ENCODE peak calls at places on chromosomes 1 and 21, in eight cellular contexts. G, C, I, N, U, M, J and L are unnamed samples.

GRCh38 chr21:28705616-28706015 is 287.1 kb downstream of the LTN1 start:
- DNase-seq in G (no peak), I (no peak), N (no peak), C (no peak), M (peak; percentile 61), U (no peak), J (peak; percentile 64), L (no peak)

GRCh38 chr21:15749045-15749867 is 19.5 kb downstream of the USP25 start:
- DNase-seq in N (no peak), C (no peak), M (peak; percentile 8), J (no peak), G (no peak), U (no peak), I (no peak), L (no peak)

GRCh38 chr1:182185822-182186756 is 124.6 kb upstream of the ZNF648 start:
- DNase-seq in M (peak; percentile 96), I (peak; percentile 15), C (no peak), J (peak; percentile 91), G (no peak), N (no peak), U (no peak), L (no peak)

GRCh38 chr21:26148071-26148470 is 22.5 kb downstream of the APP start:
- DNase-seq in G (peak; percentile 25), M (no peak), J (peak; percentile 15), N (no peak), I (peak; percentile 90), U (no peak), C (no peak), L (no peak)

GRCh38 chr1:203202431-203203245 is 16.1 kb upstream of the CHI3L1 start:
- DNase-seq in I (no peak), G (peak; percentile 43), U (no peak), N (peak; percentile 36), M (peak; percentile 78), J (peak; percentile 84), C (peak; percentile 37), L (no peak)

GRCh38 chr1:93815738-93816110 is 63.3 kb downstream of the DNTTIP2 start:
- DNase-seq in N (no peak), U (no peak), I (no peak), C (no peak), M (peak; percentile 69), J (no peak), G (no peak), L (no peak)

GRCh38 chr1:178485467-178486098 is 11.2 kb downstream of the CLEC20A start:
- DNase-seq in G (no peak), J (no peak), U (no peak), I (no peak), M (peak; percentile 3), C (no peak), N (no peak), L (no peak)

GRCh38 chr1:1407957-1408318 is 845 bp upstream of the MRPL20 start:
- DNase-seq in I (no peak), J (no peak), M (no peak), N (no peak), C (no peak), U (no peak), G (no peak), L (no peak)

GRCh38 chr1:88773540-88774150 is 89.6 kb downstream of the PKN2 start:
- DNase-seq in M (peak; percentile 74), I (peak; percentile 31), J (peak; percentile 65), N (no peak), C (peak; percentile 26), G (no peak), U (no peak), L (no peak)

GRCh38 chr1:156001682-156002171 is 19.0 kb downstream of the SSR2 start:
- DNase-seq in M (peak; percentile 79), J (no peak), G (no peak), N (no peak), U (no peak), C (peak; percentile 44), I (no peak), L (no peak)

GRCh38 chr1:152013664-152014237 is 20.1 kb upstream of the S100A10 start:
- DNase-seq in I (peak; percentile 87), M (peak; percentile 47), J (peak; percentile 74), G (no peak), N (peak; percentile 61), C (peak; percentile 51), U (no peak), L (no peak)

GRCh38 chr1:244099258-244099930 is 48.3 kb downstream of the ZBTB18 start:
- DNase-seq in U (no peak), N (no peak), J (no peak), C (no peak), M (no peak), G (no peak), I (no peak), L (no peak)

GRCh38 chr1:165040641-165041040 is 315.9 kb downstream of the LMX1A start:
- DNase-seq in G (no peak), U (no peak), I (no peak), C (no peak), M (no peak), J (no peak), N (no peak), L (no peak)

GRCh38 chr1:165034136-165034535 is 322.4 kb downstream of the LMX1A start:
- DNase-seq in I (no peak), G (no peak), U (no peak), M (no peak), N (no peak), C (no peak), J (peak; percentile 45), L (peak; percentile 70)

GRCh38 chr1:165039996-165040395 is 316.5 kb downstream of the LMX1A start:
- DNase-seq in G (no peak), C (no peak), N (no peak), J (no peak), M (no peak), I (no peak), U (no peak), L (no peak)

GRCh38 chr1:165036403-165036802 is 320.1 kb downstream of the LMX1A start:
- DNase-seq in J (no peak), G (no peak), M (no peak), N (no peak), U (no peak), I (no peak), C (no peak), L (no peak)
- H3K4me3 ChIP-seq in J (no peak overlapping the region), G (no peak overlapping the region), M (no peak overlapping the region), N (no peak overlapping the region), U (no peak overlapping the region), I (no peak overlapping the region), C (no peak overlapping the region), L (no peak overlapping the region)

GRCh38 chr1:150235852-150236613 is at the start of gene ANP32E:
- DNase-seq in M (peak; percentile 100), I (peak; percentile 99), G (peak; percentile 91), N (peak; percentile 96), J (peak; percentile 99), C (peak; percentile 96), U (peak; percentile 86), L (peak; percentile 99)
- TF ChIP-seq CTCF in M (peak; percentile 9), I (no peak), G (no peak), N (peak; percentile 22), J (no peak), C (no peak), U (no peak), L (peak; percentile 42)

GRCh38 chr1:245956225-245956624 is 550.9 kb downstream of the SMYD3 start:
- DNase-seq in M (peak; percentile 45), J (peak; percentile 30), N (no peak), I (no peak), C (no peak), G (no peak), U (peak; percentile 40), L (no peak)

GRCh38 chr1:245952383-245952989 is 554.6 kb downstream of the SMYD3 start:
- DNase-seq in J (no peak), C (no peak), N (no peak), M (no peak), G (no peak), U (no peak), I (no peak), L (no peak)

GRCh38 chr1:245957446-245957845 is 549.6 kb downstream of the SMYD3 start:
- DNase-seq in J (no peak), C (no peak), I (no peak), M (no peak), G (no peak), U (no peak), N (no peak), L (no peak)

GRCh38 chr1:245948786-245949185 is 558.3 kb downstream of the SMYD3 start:
- DNase-seq in N (no peak), U (no peak), J (no peak), M (no peak), G (no peak), I (no peak), C (no peak), L (no peak)

DNA sequence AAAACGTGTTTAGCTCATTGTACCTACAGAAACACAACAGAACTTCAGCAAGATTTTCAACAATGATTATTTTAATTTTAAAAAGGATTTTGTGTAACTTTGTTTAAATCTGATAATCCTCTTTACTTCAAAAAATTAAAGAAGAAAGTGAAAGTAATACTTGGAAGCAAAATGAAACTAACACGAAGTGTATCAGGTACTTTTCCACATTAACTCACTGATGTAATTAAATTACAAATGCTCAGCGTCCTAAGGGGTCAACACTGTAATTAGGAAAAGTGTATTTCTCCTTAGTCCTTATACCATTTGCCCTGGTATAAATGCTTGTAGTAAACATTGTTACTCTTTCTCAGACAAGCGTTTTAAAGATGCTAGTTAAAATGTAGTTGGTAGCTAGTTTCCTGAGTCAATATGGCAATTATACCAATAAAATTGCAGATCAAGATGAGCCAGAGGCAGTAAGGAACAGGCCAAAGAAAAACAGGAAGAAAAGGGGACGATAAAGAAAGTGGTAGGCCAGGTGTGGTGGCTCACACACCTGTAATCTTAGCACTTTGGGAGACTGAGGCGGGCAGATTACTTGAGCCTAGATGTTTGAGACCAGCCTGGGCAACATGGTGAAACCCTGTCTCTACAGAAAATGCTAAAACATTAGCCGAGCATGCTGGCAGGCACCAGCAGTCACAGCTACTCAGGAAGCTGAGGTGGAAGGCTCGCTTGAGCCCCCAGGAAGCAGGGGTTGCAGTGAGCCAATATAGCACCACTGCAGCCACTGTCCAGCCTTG is 553.0 kb downstream of the SMYD3 start:
- DNase-seq in G (no peak), M (no peak), J (peak; percentile 17), U (peak; percentile 3), I (no peak), C (no peak), N (peak; percentile 7), L (peak; percentile 21)
- H3K4me3 ChIP-seq in G (no peak overlapping the region), M (peak overlapping the region; percentile 48), J (peak overlapping the region; percentile 31), U (peak overlapping the region; percentile 33), I (no peak overlapping the region), C (peak overlapping the region; percentile 31), N (no peak overlapping the region), L (peak overlapping the region; percentile 36)

DNA sequence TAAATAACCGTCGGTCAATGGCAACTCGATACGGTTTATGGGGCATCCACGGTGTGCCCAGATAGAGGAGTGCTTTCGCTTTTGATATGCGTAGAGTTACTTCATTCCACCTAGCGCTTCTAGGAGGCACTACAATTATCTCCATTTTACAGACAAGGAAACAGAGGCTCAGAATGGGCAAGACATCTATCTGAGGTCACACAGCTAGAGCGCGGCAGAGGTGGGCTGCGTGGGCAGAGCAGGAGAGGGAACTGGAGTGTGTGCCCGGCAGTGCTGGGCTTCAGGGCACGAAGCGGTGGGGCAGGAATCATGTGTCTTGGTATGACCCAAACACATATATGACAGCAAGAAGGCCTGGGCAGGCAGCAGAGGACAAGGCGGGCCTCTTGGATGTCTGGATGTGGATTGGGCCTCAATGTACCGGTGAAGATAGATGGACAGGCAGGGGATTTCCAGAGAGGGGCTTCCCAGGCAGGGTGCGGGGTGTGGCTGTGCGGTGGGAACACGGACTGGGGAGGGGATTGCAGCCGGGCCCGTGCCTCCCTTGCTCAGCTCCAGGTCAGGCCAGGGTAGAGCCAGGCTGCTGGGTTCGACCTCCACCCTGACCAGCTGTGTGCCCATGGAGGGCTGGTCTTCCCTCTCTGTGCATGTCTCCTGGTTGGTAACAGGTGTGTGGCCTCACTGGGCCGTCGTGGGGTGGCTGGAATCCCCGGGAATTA is 21.2 kb downstream of the TP73 start:
- DNase-seq in G (peak; percentile 3), M (no peak), U (no peak), N (no peak), I (no peak), C (no peak), J (no peak), L (no peak)
- TF ChIP-seq CTCF in G (no peak), M (no peak), U (no peak), N (no peak), I (no peak), C (no peak), J (no peak), L (no peak)